ENCODE peak calls at places on chromosome 6, in eight cellular contexts. R is GM20000, V is NCI-H748 treated with DMSO at 0.1 percent for 48 hours, N is GM12864, S is T-helper 9 cell, T is IMR-90, C is left cardiac atrium, I is ovary. E is an unnamed sample.

GRCh38 chr6:156111913-156112312 is 656.3 kb upstream of the NOX3 start:
- DNase-seq in C (no peak), R (no peak), N (no peak), T (no peak), V (no peak), I (no peak), S (no peak), E (no peak)

GRCh38 chr6:9456241-9456658 is 958.6 kb downstream of the TFAP2A start:
- DNase-seq in V (peak), I (no peak), N (no peak), T (no peak), R (no peak), C (no peak), S (no peak), E (no peak)

GRCh38 chr6:30091577-30092381 is 16.2 kb upstream of the RNF39 start:
- DNase-seq in C (no peak), I (no peak), N (no peak), S (no peak), T (peak), V (no peak), R (no peak), E (no peak)

GRCh38 chr6:168497381-168497780 is 56.4 kb downstream of the SMOC2 start:
- DNase-seq in I (no peak), C (no peak), S (no peak), V (no peak), R (no peak), T (no peak), N (no peak), E (no peak)

GRCh38 chr6:35725721-35726438 is 11.0 kb upstream of the ARMC12 start:
- DNase-seq in R (no peak), N (no peak), I (peak), V (no peak), S (no peak), C (peak), T (no peak), E (no peak)

GRCh38 chr6:11245406-11245990 is 13.0 kb upstream of the NEDD9 start:
- DNase-seq in C (no peak), I (no peak), V (no peak), N (no peak), R (no peak), T (no peak), S (no peak), E (no peak)

GRCh38 chr6:36954262-36954931 is at the start of gene PI16:
- DNase-seq in V (no peak), S (no peak), I (no peak), T (no peak), C (no peak), R (no peak), N (no peak), E (no peak)

GRCh38 chr6:88059221-88059620 is 11.6 kb downstream of the SPACA1 start:
- DNase-seq in I (no peak), R (no peak), T (no peak), S (no peak), N (no peak), V (no peak), C (no peak), E (no peak)

GRCh38 chr6:108492131-108492766 is 68.5 kb upstream of the FOXO3 start:
- DNase-seq in I (no peak), S (no peak), V (peak), T (peak), C (no peak), R (peak), N (peak), E (peak)

GRCh38 chr6:134593887-134594286 is 276.0 kb upstream of the SGK1 start:
- DNase-seq in T (no peak), V (no peak), S (no peak), R (no peak), C (no peak), N (no peak), I (no peak), E (no peak)

GRCh38 chr6:6834356-6835342 is 246.1 kb downstream of the LY86 start:
- DNase-seq in T (no peak), N (no peak), C (no peak), V (peak), I (no peak), S (no peak), R (no peak), E (peak)

GRCh38 chr6:135270676-135271536 is 89.8 kb downstream of the MYB start:
- DNase-seq in V (peak), N (no peak), T (no peak), I (no peak), S (no peak), C (no peak), R (no peak), E (peak)

GRCh38 chr6:10412165-10412947 is 2.5 kb downstream of the TFAP2A start:
- DNase-seq in R (peak), N (no peak), I (peak), S (no peak), V (peak), T (peak), C (peak), E (no peak)

GRCh38 chr6:157516319-157517026 is 135.5 kb downstream of the ZDHHC14 start:
- DNase-seq in I (no peak), S (no peak), N (no peak), T (no peak), R (no peak), C (no peak), V (no peak), E (no peak)

E was measured in NCI-H1417 treated with DMSO at 0.1 percent for 48 hours.